ENCODE peak calls at places on chromosomes 4 and X, in four cellular contexts. Z is sciatic nerve, V is T-helper 9 cell, S is psoas muscle. K is an unnamed sample.

GRCh38 chr4:3485011-3485881 is 22.1 kb downstream of the DOK7 start:
- DNase-seq in V (no peak), S (no peak), Z (no peak), K (no peak)

GRCh38 chr4:144584428-144584827 is 61.5 kb upstream of the HHIP start:
- DNase-seq in V (no peak), Z (no peak), S (no peak), K (no peak)

GRCh38 chrX:3548743-3549441 is 164.6 kb downstream of the PRKX start:
- DNase-seq in Z (no peak), S (no peak), V (no peak), K (no peak)

GRCh38 chr4:186854256-186854655 is 130.6 kb upstream of the FAT1 start:
- DNase-seq in V (no peak), Z (no peak), S (no peak), K (no peak)

GRCh38 chrX:145825896-145826295 is 8.3 kb downstream of the SLITRK2 start:
- DNase-seq in Z (no peak), V (no peak), S (no peak), K (no peak)

GRCh38 chr4:8940792-8941491 is 69.3 kb upstream of the HMX1 start:
- DNase-seq in V (no peak), S (no peak), Z (no peak), K (no peak)

GRCh38 chr4:149835280-149835679 is 19.6 kb upstream of the IQCM start:
- DNase-seq in V (no peak), Z (no peak), S (no peak), K (no peak)

GRCh38 chrX:38318196-38318595 is 9.1 kb downstream of the RPGR start:
- DNase-seq in S (no peak), V (no peak), Z (no peak), K (no peak)

GRCh38 chr4:140223056-140223810 is 69.2 kb upstream of the MAML3 start:
- DNase-seq in Z (no peak), S (no peak), V (no peak), K (no peak)

GRCh38 chr4:1479454-1479853 is 73.2 kb upstream of the NKX1-1 start:
- DNase-seq in V (no peak), S (peak; percentile 24), Z (peak; percentile 26), K (peak; percentile 5)

GRCh38 chrX:40207626-40208025 is 109.9 kb upstream of the BCOR start:
- DNase-seq in S (no peak), Z (no peak), V (no peak), K (no peak)

GRCh38 chrX:139738581-139738980 is 30.6 kb upstream of the MCF2 start:
- DNase-seq in V (no peak), Z (no peak), S (no peak), K (no peak)

GRCh38 chr4:112515278-112516075 is 503 bp downstream of the NEUROG2 start:
- DNase-seq in V (no peak), Z (no peak), S (no peak), K (no peak)

GRCh38 chr4:142846729-142847606 is 867 bp upstream of the INPP4B start:
- DNase-seq in Z (peak; percentile 61), V (peak; percentile 62), S (peak; percentile 55), K (peak; percentile 41)

GRCh38 chrX:20362268-20363002 is 95.7 kb upstream of the RPS6KA3 start:
- DNase-seq in S (no peak), Z (no peak), V (no peak), K (no peak)

GRCh38 chr4:134560728-134561127 is 359.1 kb upstream of the PABPC4L start:
- DNase-seq in S (no peak), V (no peak), Z (no peak), K (no peak)

GRCh38 chr4:174277433-174277832 is 6.0 kb downstream of the FBXO8 start:
- DNase-seq in V (no peak), Z (no peak), S (no peak), K (no peak)

GRCh38 chrX:48968377-48968776 is 3.3 kb downstream of the KCND1 start:
- DNase-seq in V (no peak), S (no peak), Z (no peak), K (no peak)

GRCh38 chr4:68736813-68737212 is 66.4 kb upstream of the UGT2B15 start:
- DNase-seq in V (no peak), S (no peak), Z (no peak), K (no peak)

K was measured in uterus.